ENCODE peak calls at places on chromosomes 13 and 19, in six cellular contexts. One of them, this sample, is unnamed.

GRCh38 chr13:30802953-30803478 is 67.7 kb downstream of the ALOX5AP start:
- DNase-seq in NCI-H2029: peak
- DNase-seq in stimulated activated CD4-positive, alpha-beta T cell treated with anti-CD3 and anti-CD28 coated beads, Interleukin-2, amount 100 ng/mL, for 48 hours: peak
- DNase-seq in GM12878: peak
- DNase-seq in fibroblast of the aortic adventitia: peak
- DNase-seq in OCI-M1: peak
- DNase-seq in this sample: peak

GRCh38 chr13:95411641-95412040 is 110.4 kb upstream of the ABCC4 start:
- DNase-seq in NCI-H2029: no peak
- DNase-seq in stimulated activated CD4-positive, alpha-beta T cell treated with anti-CD3 and anti-CD28 coated beads, Interleukin-2, amount 100 ng/mL, for 48 hours: no peak
- DNase-seq in GM12878: no peak
- DNase-seq in fibroblast of the aortic adventitia: no peak
- DNase-seq in OCI-M1: no peak
- DNase-seq in this sample: no peak

GRCh38 chr19:22422220-22422619 is at the start of gene ZNF98:
- DNase-seq in fibroblast of the aortic adventitia: no peak
- DNase-seq in GM12878: no peak
- DNase-seq in stimulated activated CD4-positive, alpha-beta T cell treated with anti-CD3 and anti-CD28 coated beads, Interleukin-2, amount 100 ng/mL, for 48 hours: no peak
- DNase-seq in NCI-H2029: no peak
- DNase-seq in OCI-M1: peak
- DNase-seq in this sample: no peak

GRCh38 chr19:49333426-49334288 is 1.5 kb upstream of the CD37 start:
- DNase-seq in stimulated activated CD4-positive, alpha-beta T cell treated with anti-CD3 and anti-CD28 coated beads, Interleukin-2, amount 100 ng/mL, for 48 hours: peak
- DNase-seq in OCI-M1: no peak
- DNase-seq in GM12878: peak
- DNase-seq in fibroblast of the aortic adventitia: no peak
- DNase-seq in NCI-H2029: no peak
- DNase-seq in this sample: no peak

GRCh38 chr13:74040200-74040599 is 94.0 kb downstream of the KLF12 start:
- DNase-seq in NCI-H2029: no peak
- DNase-seq in fibroblast of the aortic adventitia: peak
- DNase-seq in OCI-M1: peak
- DNase-seq in stimulated activated CD4-positive, alpha-beta T cell treated with anti-CD3 and anti-CD28 coated beads, Interleukin-2, amount 100 ng/mL, for 48 hours: no peak
- DNase-seq in GM12878: no peak
- DNase-seq in this sample: peak

GRCh38 chr19:46069841-46070341 is 29.1 kb upstream of the IGFL4 start:
- DNase-seq in fibroblast of the aortic adventitia: peak
- DNase-seq in OCI-M1: no peak
- DNase-seq in GM12878: no peak
- DNase-seq in stimulated activated CD4-positive, alpha-beta T cell treated with anti-CD3 and anti-CD28 coated beads, Interleukin-2, amount 100 ng/mL, for 48 hours: no peak
- DNase-seq in NCI-H2029: peak
- DNase-seq in this sample: no peak

GRCh38 chr13:39506559-39507390 is 96.2 kb downstream of the LHFPL6 start:
- DNase-seq in OCI-M1: no peak
- DNase-seq in stimulated activated CD4-positive, alpha-beta T cell treated with anti-CD3 and anti-CD28 coated beads, Interleukin-2, amount 100 ng/mL, for 48 hours: no peak
- DNase-seq in NCI-H2029: no peak
- DNase-seq in GM12878: no peak
- DNase-seq in fibroblast of the aortic adventitia: no peak
- DNase-seq in this sample: no peak

GRCh38 chr19:43525836-43526771 is 897 bp downstream of the ETHE1 start:
- DNase-seq in NCI-H2029: no peak
- DNase-seq in GM12878: no peak
- DNase-seq in stimulated activated CD4-positive, alpha-beta T cell treated with anti-CD3 and anti-CD28 coated beads, Interleukin-2, amount 100 ng/mL, for 48 hours: peak
- DNase-seq in fibroblast of the aortic adventitia: peak
- DNase-seq in OCI-M1: no peak
- DNase-seq in this sample: no peak

GRCh38 chr19:1851581-1852293 is 3.5 kb upstream of the REXO1 start:
- DNase-seq in GM12878: no peak
- DNase-seq in fibroblast of the aortic adventitia: no peak
- DNase-seq in OCI-M1: no peak
- DNase-seq in stimulated activated CD4-positive, alpha-beta T cell treated with anti-CD3 and anti-CD28 coated beads, Interleukin-2, amount 100 ng/mL, for 48 hours: no peak
- DNase-seq in NCI-H2029: no peak
- DNase-seq in this sample: no peak

GRCh38 chr13:99323488-99323887 is 16.3 kb upstream of the GPR183 start:
- DNase-seq in stimulated activated CD4-positive, alpha-beta T cell treated with anti-CD3 and anti-CD28 coated beads, Interleukin-2, amount 100 ng/mL, for 48 hours: no peak
- DNase-seq in fibroblast of the aortic adventitia: no peak
- DNase-seq in GM12878: no peak
- DNase-seq in OCI-M1: no peak
- DNase-seq in NCI-H2029: no peak
- DNase-seq in this sample: no peak

GRCh38 chr19:42092350-42092749 is 16.4 kb downstream of the ZNF574 start:
- DNase-seq in NCI-H2029: peak
- DNase-seq in OCI-M1: peak
- DNase-seq in fibroblast of the aortic adventitia: no peak
- DNase-seq in stimulated activated CD4-positive, alpha-beta T cell treated with anti-CD3 and anti-CD28 coated beads, Interleukin-2, amount 100 ng/mL, for 48 hours: peak
- DNase-seq in GM12878: no peak
- DNase-seq in this sample: no peak

GRCh38 chr19:38685666-38686529 is 38.4 kb downstream of the ACTN4 start:
- DNase-seq in OCI-M1: peak
- DNase-seq in fibroblast of the aortic adventitia: peak
- DNase-seq in stimulated activated CD4-positive, alpha-beta T cell treated with anti-CD3 and anti-CD28 coated beads, Interleukin-2, amount 100 ng/mL, for 48 hours: no peak
- DNase-seq in NCI-H2029: no peak
- DNase-seq in GM12878: no peak
- DNase-seq in this sample: no peak

GRCh38 chr13:112905990-112906641 is 62.9 kb upstream of the MCF2L start:
- DNase-seq in stimulated activated CD4-positive, alpha-beta T cell treated with anti-CD3 and anti-CD28 coated beads, Interleukin-2, amount 100 ng/mL, for 48 hours: no peak
- DNase-seq in OCI-M1: no peak
- DNase-seq in NCI-H2029: peak
- DNase-seq in fibroblast of the aortic adventitia: no peak
- DNase-seq in GM12878: no peak
- DNase-seq in this sample: peak

GRCh38 chr13:81140675-81141074 is 799.7 kb upstream of the SPRY2 start:
- DNase-seq in stimulated activated CD4-positive, alpha-beta T cell treated with anti-CD3 and anti-CD28 coated beads, Interleukin-2, amount 100 ng/mL, for 48 hours: no peak
- DNase-seq in fibroblast of the aortic adventitia: no peak
- DNase-seq in OCI-M1: no peak
- DNase-seq in GM12878: no peak
- DNase-seq in NCI-H2029: no peak
- DNase-seq in this sample: no peak

GRCh38 chr19:892243-892996 is 567 bp downstream of the MED16 start:
- DNase-seq in NCI-H2029: no peak
- DNase-seq in stimulated activated CD4-positive, alpha-beta T cell treated with anti-CD3 and anti-CD28 coated beads, Interleukin-2, amount 100 ng/mL, for 48 hours: no peak
- DNase-seq in OCI-M1: no peak
- DNase-seq in fibroblast of the aortic adventitia: no peak
- DNase-seq in GM12878: no peak
- DNase-seq in this sample: no peak

GRCh38 chr19:55640577-55641375 is at the start of gene ZNF580:
- DNase-seq in NCI-H2029: peak
- DNase-seq in stimulated activated CD4-positive, alpha-beta T cell treated with anti-CD3 and anti-CD28 coated beads, Interleukin-2, amount 100 ng/mL, for 48 hours: peak
- DNase-seq in fibroblast of the aortic adventitia: peak
- DNase-seq in GM12878: no peak
- DNase-seq in OCI-M1: peak
- DNase-seq in this sample: peak

GRCh38 chr13:112840472-112841302 is 128.3 kb upstream of the MCF2L start:
- DNase-seq in NCI-H2029: no peak
- DNase-seq in OCI-M1: no peak
- DNase-seq in GM12878: no peak
- DNase-seq in stimulated activated CD4-positive, alpha-beta T cell treated with anti-CD3 and anti-CD28 coated beads, Interleukin-2, amount 100 ng/mL, for 48 hours: no peak
- DNase-seq in fibroblast of the aortic adventitia: no peak
- DNase-seq in this sample: no peak

GRCh38 chr19:10552596-10553053 is 8.9 kb downstream of the ATG4D start:
- DNase-seq in NCI-H2029: no peak
- DNase-seq in stimulated activated CD4-positive, alpha-beta T cell treated with anti-CD3 and anti-CD28 coated beads, Interleukin-2, amount 100 ng/mL, for 48 hours: no peak
- DNase-seq in GM12878: no peak
- DNase-seq in OCI-M1: peak
- DNase-seq in fibroblast of the aortic adventitia: no peak
- DNase-seq in this sample: no peak

GRCh38 chr13:40597735-40598365 is 68.6 kb downstream of the FOXO1 start:
- DNase-seq in GM12878: no peak
- DNase-seq in OCI-M1: no peak
- DNase-seq in fibroblast of the aortic adventitia: no peak
- DNase-seq in NCI-H2029: no peak
- DNase-seq in stimulated activated CD4-positive, alpha-beta T cell treated with anti-CD3 and anti-CD28 coated beads, Interleukin-2, amount 100 ng/mL, for 48 hours: no peak
- DNase-seq in this sample: no peak

GRCh38 chr19:8699908-8700307 is 1.3 kb upstream of the ACTL9 start:
- DNase-seq in fibroblast of the aortic adventitia: no peak
- DNase-seq in GM12878: no peak
- DNase-seq in stimulated activated CD4-positive, alpha-beta T cell treated with anti-CD3 and anti-CD28 coated beads, Interleukin-2, amount 100 ng/mL, for 48 hours: no peak
- DNase-seq in OCI-M1: no peak
- DNase-seq in NCI-H2029: no peak
- DNase-seq in this sample: no peak

GRCh38 chr19:14118165-14119051 is 846 bp upstream of the PRKACA start:
- DNase-seq in NCI-H2029: peak
- DNase-seq in GM12878: no peak
- DNase-seq in stimulated activated CD4-positive, alpha-beta T cell treated with anti-CD3 and anti-CD28 coated beads, Interleukin-2, amount 100 ng/mL, for 48 hours: no peak
- DNase-seq in OCI-M1: peak
- DNase-seq in fibroblast of the aortic adventitia: peak
- DNase-seq in this sample: no peak

GRCh38 chr13:90594694-90595093 is 752.8 kb upstream of the MIR17HG start:
- DNase-seq in OCI-M1: peak
- DNase-seq in fibroblast of the aortic adventitia: peak
- DNase-seq in NCI-H2029: no peak
- DNase-seq in stimulated activated CD4-positive, alpha-beta T cell treated with anti-CD3 and anti-CD28 coated beads, Interleukin-2, amount 100 ng/mL, for 48 hours: no peak
- DNase-seq in GM12878: no peak
- DNase-seq in this sample: no peak

GRCh38 chr13:30526612-30527217 is 61.0 kb upstream of the HMGB1 start:
- DNase-seq in OCI-M1: no peak
- DNase-seq in NCI-H2029: no peak
- DNase-seq in fibroblast of the aortic adventitia: peak
- DNase-seq in stimulated activated CD4-positive, alpha-beta T cell treated with anti-CD3 and anti-CD28 coated beads, Interleukin-2, amount 100 ng/mL, for 48 hours: no peak
- DNase-seq in GM12878: no peak
- DNase-seq in this sample: no peak

GRCh38 chr13:85313761-85314503 is 485.3 kb downstream of the SLITRK6 start:
- DNase-seq in NCI-H2029: no peak
- DNase-seq in GM12878: no peak
- DNase-seq in stimulated activated CD4-positive, alpha-beta T cell treated with anti-CD3 and anti-CD28 coated beads, Interleukin-2, amount 100 ng/mL, for 48 hours: no peak
- DNase-seq in fibroblast of the aortic adventitia: no peak
- DNase-seq in OCI-M1: peak
- DNase-seq in this sample: no peak

This sample was measured in NCI-H748 treated with DMSO at 0.1 percent for 48 hours.